ENCODE peak calls at places on chromosomes 7 and 10, in four cellular contexts. R is HepG2, N is SK-N-SH, P is K562. H is an unnamed sample.

GRCh38 chr10:27383595-27384542 is 120.2 kb upstream of the RAB18 start:
- DNase-seq in R (peak), N (no peak), P (no peak), H (no peak)

GRCh38 chr10:22436526-22436892 is 91.2 kb downstream of the SPAG6 start:
- DNase-seq in R (no peak), N (no peak), P (no peak), H (no peak)

GRCh38 chr10:76074659-76075058 is 643.2 kb downstream of the LRMDA start:
- DNase-seq in R (no peak), N (no peak), P (no peak), H (no peak)

GRCh38 chr10:24944512-24945255 is 7.7 kb downstream of the PRTFDC1 start:
- DNase-seq in R (peak), N (no peak), P (peak), H (peak)

GRCh38 chr7:2709553-2710165 is 21.7 kb downstream of the AMZ1 start:
- DNase-seq in R (peak), N (peak), P (peak), H (peak)

GRCh38 chr10:110083884-110084283 is 76.1 kb downstream of the ADD3 start:
- DNase-seq in R (no peak), N (no peak), P (no peak), H (no peak)

GRCh38 chr10:100413206-100413605 is 49.6 kb upstream of the WNT8B start:
- DNase-seq in R (no peak), N (no peak), P (no peak), H (no peak)

GRCh38 chr10:124016795-124017375 is 76.5 kb downstream of the CHST15 start:
- DNase-seq in R (no peak), N (no peak), P (no peak), H (no peak)

GRCh38 chr10:32981760-32982159 is 23.7 kb upstream of the ITGB1 start:
- DNase-seq in R (no peak), N (no peak), P (no peak), H (no peak)

GRCh38 chr7:92461027-92462003 is 14.0 kb downstream of the GATAD1 start:
- DNase-seq in R (peak), N (peak), P (peak), H (peak)

GRCh38 chr10:44437837-44438752 is 53.2 kb upstream of the CXCL12 start:
- DNase-seq in R (no peak), N (no peak), P (no peak), H (no peak)

GRCh38 chr7:2019693-2020511 is 212.8 kb downstream of the MAD1L1 start:
- DNase-seq in R (no peak), N (peak), P (peak), H (no peak)

GRCh38 chr7:128830231-128831177 is at the start of gene FLNC:
- DNase-seq in R (no peak), N (peak), P (peak), H (no peak)
- TF ChIP-seq ELF1 in R (no peak), N (no peak), P (no peak), H (no peak)

DNA sequence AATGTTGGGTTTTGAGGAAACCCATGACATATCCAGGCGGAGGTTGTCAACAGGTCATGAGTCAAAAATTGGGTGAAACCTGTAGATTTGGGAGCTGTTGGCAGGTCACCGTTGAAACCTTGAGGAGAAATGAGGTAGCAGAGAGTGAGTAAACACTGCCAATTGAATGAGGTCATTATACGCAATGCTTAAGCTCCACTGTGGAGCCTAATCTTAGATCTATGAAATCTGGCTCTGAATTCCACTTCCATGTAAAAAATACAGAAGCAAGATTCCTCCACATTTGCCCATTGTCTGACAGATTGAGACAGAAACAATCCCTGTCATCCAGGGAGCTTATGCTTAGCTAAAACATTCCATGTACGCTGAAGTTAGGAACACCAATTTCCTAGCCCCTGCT is 76.0 kb upstream of the IL6 start:
- DNase-seq in R (no peak), N (no peak), P (no peak), H (no peak)
- TF ChIP-seq ELF1 in R (no peak), N (no peak), P (no peak), H (no peak)

DNA sequence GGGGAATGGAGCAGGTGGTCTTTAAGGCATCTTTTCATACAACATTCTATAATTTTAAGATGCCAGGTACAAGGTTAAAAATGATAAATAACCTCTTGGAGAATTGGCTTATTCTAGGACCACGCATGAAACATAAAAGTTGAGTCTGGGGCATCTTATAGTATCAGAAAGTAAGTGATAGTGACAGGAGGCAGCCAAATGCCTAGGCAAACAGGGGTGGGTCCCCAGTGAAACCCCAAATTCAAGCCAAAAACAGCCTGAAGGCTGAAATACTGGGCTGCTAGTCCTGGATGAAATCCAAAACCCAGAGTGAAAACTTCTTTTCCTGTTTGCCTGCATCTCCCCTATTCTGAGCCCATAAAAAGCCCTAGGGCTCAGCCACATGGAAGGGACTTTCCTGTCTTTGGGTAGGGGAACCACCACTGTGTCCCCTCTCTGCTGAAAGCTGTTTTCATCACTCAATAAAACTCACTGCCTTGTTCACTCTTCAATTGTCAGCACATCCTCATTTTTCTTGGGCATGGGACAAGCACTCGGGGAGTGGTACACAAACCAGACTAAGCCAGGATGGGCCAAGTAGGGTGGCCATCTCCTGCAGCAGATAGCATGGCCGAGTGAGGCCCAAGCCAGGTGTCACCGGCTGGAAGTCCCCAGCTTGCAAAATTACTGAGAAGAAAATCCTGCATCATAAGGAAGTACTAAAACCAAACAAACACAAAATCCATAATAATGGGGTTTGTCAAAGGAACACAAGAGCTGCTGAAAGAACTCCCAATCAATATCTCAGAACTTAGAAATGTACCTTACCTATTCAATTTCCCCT is 241.6 kb upstream of the GALNT17 start:
- DNase-seq in R (no peak), N (no peak), P (no peak), H (no peak)
- TF ChIP-seq ELF1 in R (no peak), N (no peak), P (no peak), H (no peak)

GRCh38 chr10:103327906-103328305 is 23.0 kb downstream of the PCGF6 start:
- DNase-seq in R (no peak), N (no peak), P (no peak), H (no peak)
- TF ChIP-seq ELF1 in R (no peak), N (no peak), P (no peak), H (no peak)